ENCODE peak calls at places on chromosomes 7 and 10, in eight cellular contexts. S is right lobe of liver, M is GM23248, R is spleen, L is left lung, O is pancreas, A is mesendoderm, U is tibial nerve. H is an unnamed sample. For H3K4me1, the result is how much of the 10 kb centered on the place peaks cover.

GRCh38 chr7:20408467-20408826 is 77.7 kb downstream of the ITGB8 start:
- DNase-seq in S (no peak), M (peak), R (no peak), L (no peak), O (no peak), A (no peak), U (no peak), H (peak)

GRCh38 chr7:31488562-31489203 is 25.2 kb upstream of the ITPRID1 start:
- DNase-seq in S (peak), M (peak), R (no peak), L (peak), O (no peak), A (peak), U (peak), H (peak)

GRCh38 chr10:69321037-69321715 is 42.9 kb downstream of the HK1 start:
- DNase-seq in S (no peak), M (peak), R (no peak), L (no peak), O (no peak), A (no peak), U (no peak), H (no peak)

GRCh38 chr10:49803988-49804387 is 41.9 kb upstream of the OGDHL start:
- DNase-seq in S (no peak), M (peak), R (no peak), L (no peak), O (no peak), A (no peak), U (no peak), H (no peak)

GRCh38 chr10:87886635-87887034 is 23.2 kb downstream of the PTEN start:
- DNase-seq in S (no peak), M (no peak), R (no peak), L (no peak), O (no peak), A (no peak), U (no peak), H (no peak)

GRCh38 chr7:20307119-20307518 is 23.6 kb upstream of the ITGB8 start:
- DNase-seq in S (no peak), M (peak), R (no peak), L (no peak), O (peak), A (peak), U (no peak), H (peak)

GRCh38 chr7:30485667-30486066 is 7.1 kb upstream of the NOD1 start:
- DNase-seq in S (no peak), M (no peak), R (no peak), L (no peak), O (no peak), A (no peak), U (no peak), H (no peak)

GRCh38 chr10:63204667-63205391 is 71.7 kb downstream of the NRBF2 start:
- DNase-seq in S (no peak), M (no peak), R (no peak), L (no peak), O (no peak), A (no peak), U (no peak), H (peak)

GRCh38 chr10:48976208-48976607 is 36.6 kb upstream of the LRRC18 start:
- DNase-seq in S (no peak), M (peak), R (no peak), L (no peak), O (no peak), A (peak), U (no peak), H (no peak)

GRCh38 chr10:73744690-73744994 is 470 bp downstream of the SEC24C start:
- DNase-seq in S (peak), M (peak), R (no peak), L (no peak), O (no peak), A (peak), U (peak), H (peak)

GRCh38 chr10:18650618-18651017 is 769 bp downstream of the NSUN6 start:
- DNase-seq in S (no peak), M (peak), R (no peak), L (no peak), O (no peak), A (no peak), U (no peak), H (no peak)

GRCh38 chr7:135232720-135233119 is 918 bp upstream of the STRA8 start:
- DNase-seq in S (no peak), M (peak), R (no peak), L (no peak), O (no peak), A (peak), U (no peak), H (no peak)

GRCh38 chr10:62305813-62306212 is 37.2 kb upstream of the RTKN2 start:
- DNase-seq in S (no peak), M (peak), R (no peak), L (no peak), O (no peak), A (no peak), U (no peak), H (peak)

GRCh38 chr10:131998845-131999681 is 17.3 kb upstream of the BNIP3 start:
- DNase-seq in S (no peak), M (no peak), R (peak), L (no peak), O (no peak), A (peak), U (no peak), H (no peak)

GRCh38 chr10:78972160-78972946 is 96.4 kb upstream of the ZMIZ1 start:
- DNase-seq in S (peak), M (peak), R (no peak), L (peak), O (peak), A (peak), U (peak), H (peak)

GRCh38 chr10:110762109-110762848 is 109.4 kb upstream of the PDCD4 start:
- DNase-seq in S (no peak), M (no peak), R (no peak), L (no peak), O (no peak), A (no peak), U (no peak), H (no peak)

GRCh38 chr10:16996530-16996964 is 133.1 kb downstream of the CUBN start:
- DNase-seq in S (no peak), M (peak), R (no peak), L (no peak), O (no peak), A (peak), U (no peak), H (peak)

GRCh38 chr7:48938539-48938938 is 14.2 kb downstream of the CDC14C start:
- DNase-seq in S (no peak), M (peak), R (no peak), L (no peak), O (no peak), A (no peak), U (peak), H (peak)

GRCh38 chr10:3068201-3068967 is 1.0 kb downstream of the PFKP start:
- DNase-seq in S (peak), M (peak), R (peak), L (peak), O (no peak), A (peak), U (peak), H (peak)

GRCh38 chr7:137006293-137006692 is 137.8 kb downstream of the CHRM2 start:
- DNase-seq in S (no peak), M (peak), R (no peak), L (no peak), O (no peak), A (no peak), U (no peak), H (peak)

GRCh38 chr7:2713370-2713769 is 25.4 kb downstream of the AMZ1 start:
- DNase-seq in S (no peak), M (no peak), R (no peak), L (no peak), O (no peak), A (peak), U (no peak), H (peak)

GRCh38 chr10:26737730-26738129 is 40.2 kb downstream of the PDSS1 start:
- DNase-seq in S (no peak), M (peak), R (no peak), L (no peak), O (no peak), A (no peak), U (peak), H (no peak)

GRCh38 chr10:3237055-3237454 is 64.5 kb upstream of the PITRM1 start:
- DNase-seq in S (no peak), M (no peak), R (no peak), L (no peak), O (no peak), A (no peak), U (no peak), H (no peak)

GRCh38 chr10:94216201-94216600 is 146.5 kb downstream of the NOC3L start:
- DNase-seq in S (no peak), M (no peak), R (no peak), L (no peak), O (no peak), A (no peak), U (no peak), H (no peak)
- H3K4me1 ChIP-seq in S (under half), M (under half), R (under half), L (under half), O (under half), A (under half), U (under half), H (under half)

GRCh38 chr7:75762350-75762917 is 9.6 kb downstream of the CCL26 start:
- DNase-seq in S (no peak), M (peak), R (no peak), L (no peak), O (no peak), A (peak), U (no peak), H (peak)

GRCh38 chr7:75756340-75757297 is 15.4 kb downstream of the CCL26 start:
- DNase-seq in S (no peak), M (peak), R (no peak), L (no peak), O (no peak), A (peak), U (no peak), H (peak)

GRCh38 chr7:75757860-75758259 is 14.2 kb downstream of the CCL26 start:
- DNase-seq in S (no peak), M (no peak), R (no peak), L (no peak), O (no peak), A (no peak), U (no peak), H (no peak)

GRCh38 chr7:75757298-75757676 is 14.7 kb downstream of the CCL26 start:
- DNase-seq in S (no peak), M (no peak), R (no peak), L (no peak), O (no peak), A (no peak), U (no peak), H (no peak)

DNA sequence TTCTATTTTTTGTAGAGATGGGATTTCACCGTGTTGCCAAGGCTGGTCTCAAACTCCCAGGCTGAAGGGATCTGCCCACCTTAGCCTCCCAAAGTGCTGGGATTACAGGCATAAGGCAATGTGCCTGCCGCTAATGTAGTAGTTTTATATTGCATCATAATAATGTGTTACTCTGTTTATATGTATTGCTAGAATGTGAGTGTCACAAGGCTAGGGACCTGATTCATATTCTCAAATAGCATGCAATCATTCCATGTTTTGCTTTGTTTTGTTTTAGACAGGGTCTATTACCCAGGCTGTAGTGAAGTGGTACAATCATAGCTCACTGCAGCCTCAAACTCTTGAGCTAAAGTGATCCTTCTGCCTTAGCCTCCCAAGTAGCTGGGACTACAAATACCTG is 13.5 kb downstream of the CCL26 start:
- DNase-seq in S (no peak), M (peak), R (no peak), L (no peak), O (no peak), A (no peak), U (no peak), H (no peak)
- H3K27ac ChIP-seq in S (no peak), M (no peak), R (no peak), L (no peak), O (no peak), A (no peak), U (no peak), H (no peak)

DNA sequence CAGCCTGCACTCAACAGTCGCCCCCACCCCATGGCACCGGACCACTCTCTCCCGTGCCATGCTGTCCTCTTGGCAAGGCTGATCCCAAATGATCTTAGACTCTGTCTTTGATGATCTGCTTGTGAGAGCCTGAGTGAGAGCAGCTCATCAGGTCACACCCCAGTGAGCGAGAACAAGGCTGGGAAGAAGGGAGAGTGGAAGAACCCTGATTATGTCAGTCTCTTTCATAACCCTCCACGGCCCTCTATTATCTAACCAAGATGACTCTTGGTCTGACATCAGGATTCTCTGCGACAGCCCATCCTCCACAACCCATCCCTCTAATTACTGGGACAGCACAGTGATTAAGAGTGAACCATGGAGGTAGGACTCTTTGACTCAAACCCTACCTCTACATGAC is 53.1 kb upstream of the C7orf33 start:
- DNase-seq in S (no peak), M (no peak), R (no peak), L (no peak), O (no peak), A (no peak), U (no peak), H (no peak)
- H3K4me1 ChIP-seq in S (under half), M (under half), R (under half), L (under half), O (under half), A (under half), U (under half), H (under half)

GRCh38 chr10:103849212-103849877 is 6.0 kb downstream of the SH3PXD2A start:
- DNase-seq in S (no peak), M (no peak), R (peak), L (no peak), O (no peak), A (no peak), U (no peak), H (no peak)
- H3K27ac ChIP-seq in S (no peak), M (peak), R (no peak), L (peak), O (no peak), A (no peak), U (peak), H (peak)

DNA sequence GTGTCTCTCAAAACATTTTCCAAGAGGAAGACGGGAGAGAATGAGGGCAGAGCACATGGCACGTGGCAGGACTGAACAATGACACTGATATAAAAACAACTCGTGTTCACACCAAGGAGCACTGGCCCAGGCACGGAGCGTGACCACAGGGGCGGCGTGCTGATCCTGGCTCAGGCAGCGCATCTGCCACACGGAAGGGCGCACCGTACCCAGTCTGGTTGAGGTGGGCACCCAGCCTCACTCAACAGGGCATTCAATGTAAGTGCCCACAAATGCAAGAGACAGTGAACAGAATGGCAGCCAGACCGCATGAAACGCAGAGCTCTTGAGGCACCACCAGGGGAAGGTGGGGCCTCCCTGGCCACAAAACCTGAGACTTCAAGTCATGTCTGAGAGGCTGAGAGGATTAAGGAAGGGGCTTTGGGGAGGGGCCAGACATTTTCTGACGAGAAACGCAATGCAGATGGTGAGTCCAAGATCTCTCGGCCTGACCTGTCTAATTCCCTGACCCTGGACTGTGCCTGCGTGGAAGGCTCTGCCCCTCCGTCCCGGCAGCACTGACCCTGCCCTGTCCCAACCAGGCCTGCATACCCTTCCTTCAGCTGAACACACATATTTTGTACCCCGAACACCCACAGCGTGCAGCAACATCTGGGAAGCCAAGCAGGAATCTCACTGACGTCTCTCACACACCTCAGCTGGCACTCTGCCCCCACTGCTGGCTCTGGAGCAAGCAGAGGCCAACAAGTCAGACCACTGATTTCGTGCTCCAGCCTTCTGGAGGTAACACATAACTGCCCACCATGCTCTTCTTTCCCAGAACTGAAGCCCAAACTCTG is 35.5 kb downstream of the VOPP1 start:
- DNase-seq in S (no peak), M (no peak), R (peak), L (no peak), O (no peak), A (no peak), U (no peak), H (no peak)
- H3K4me1 ChIP-seq in S (under half), M (half or more), R (half or more), L (under half), O (under half), A (under half), U (half or more), H (under half)

GRCh38 chr7:26964409-26964808 is 100.0 kb upstream of the SKAP2 start:
- DNase-seq in S (no peak), M (no peak), R (no peak), L (no peak), O (no peak), A (no peak), U (no peak), H (no peak)
- H3K27ac ChIP-seq in S (no peak), M (no peak), R (no peak), L (no peak), O (no peak), A (no peak), U (no peak), H (no peak)

DNA sequence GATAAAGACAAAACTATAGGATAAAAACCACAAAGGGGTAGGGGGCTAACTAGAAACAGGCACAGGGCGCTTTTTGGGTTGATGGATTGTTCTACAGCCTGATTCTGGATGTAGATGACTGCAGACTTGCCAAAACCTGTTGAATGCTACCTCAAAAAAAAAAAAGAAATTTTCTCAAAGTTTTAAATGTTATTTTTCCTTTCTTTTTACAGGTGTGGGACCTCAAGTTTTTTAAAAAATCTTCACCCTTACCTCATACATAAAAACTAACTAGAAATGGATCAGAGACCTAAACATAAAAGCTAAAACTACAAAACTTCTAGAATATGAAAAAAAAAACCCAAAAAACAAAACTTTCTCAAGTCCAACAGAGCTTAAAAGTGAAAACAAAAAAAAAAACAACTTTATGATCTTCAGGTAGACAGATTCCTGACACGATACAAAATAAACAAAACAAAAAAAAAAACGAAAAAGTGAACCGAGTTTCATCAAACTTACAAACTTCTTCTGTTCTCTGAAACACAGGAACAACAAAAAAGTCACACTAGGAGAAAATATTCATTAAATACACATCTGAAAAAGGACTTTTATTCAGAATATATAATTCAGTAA is 14.9 kb downstream of the RHEB start:
- DNase-seq in S (no peak), M (no peak), R (no peak), L (no peak), O (no peak), A (no peak), U (no peak), H (no peak)
- H3K4me1 ChIP-seq in S (under half), M (under half), R (under half), L (under half), O (under half), A (under half), U (under half), H (under half)

GRCh38 chr7:105719395-105719794 is 138.1 kb upstream of the EFCAB10 start:
- DNase-seq in S (no peak), M (no peak), R (no peak), L (no peak), O (no peak), A (peak), U (no peak), H (no peak)

GRCh38 chr7:105718511-105718925 is 137.2 kb upstream of the EFCAB10 start:
- DNase-seq in S (peak), M (no peak), R (no peak), L (no peak), O (peak), A (no peak), U (no peak), H (no peak)

GRCh38 chr7:105711726-105712402 is 130.6 kb upstream of the EFCAB10 start:
- DNase-seq in S (no peak), M (no peak), R (no peak), L (no peak), O (no peak), A (no peak), U (no peak), H (no peak)

GRCh38 chr7:105713488-105714465 is 132.5 kb upstream of the EFCAB10 start:
- DNase-seq in S (no peak), M (peak), R (no peak), L (no peak), O (no peak), A (no peak), U (no peak), H (no peak)

DNA sequence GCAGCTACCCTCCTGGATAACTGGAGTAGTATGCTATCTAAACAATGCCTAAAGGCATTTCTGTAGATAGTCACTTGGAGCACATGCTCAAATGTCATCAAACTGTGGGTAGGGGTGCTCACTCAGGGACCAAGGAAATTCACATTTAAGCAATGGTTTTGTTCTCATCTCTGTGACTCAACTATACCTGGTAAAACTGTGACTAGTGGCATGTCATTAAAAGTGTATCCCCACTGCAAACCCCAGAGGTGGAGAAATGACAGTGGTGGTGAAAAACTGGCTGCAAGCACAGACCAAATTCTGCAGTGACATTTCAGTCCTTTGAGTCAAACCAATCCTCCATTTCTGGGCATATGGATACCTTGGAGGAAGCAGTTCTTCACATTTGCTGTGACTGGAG is 134.2 kb upstream of the EFCAB10 start:
- DNase-seq in S (no peak), M (no peak), R (no peak), L (no peak), O (no peak), A (no peak), U (no peak), H (no peak)
- H3K27ac ChIP-seq in S (no peak), M (no peak), R (no peak), L (no peak), O (no peak), A (no peak), U (no peak), H (no peak)

DNA sequence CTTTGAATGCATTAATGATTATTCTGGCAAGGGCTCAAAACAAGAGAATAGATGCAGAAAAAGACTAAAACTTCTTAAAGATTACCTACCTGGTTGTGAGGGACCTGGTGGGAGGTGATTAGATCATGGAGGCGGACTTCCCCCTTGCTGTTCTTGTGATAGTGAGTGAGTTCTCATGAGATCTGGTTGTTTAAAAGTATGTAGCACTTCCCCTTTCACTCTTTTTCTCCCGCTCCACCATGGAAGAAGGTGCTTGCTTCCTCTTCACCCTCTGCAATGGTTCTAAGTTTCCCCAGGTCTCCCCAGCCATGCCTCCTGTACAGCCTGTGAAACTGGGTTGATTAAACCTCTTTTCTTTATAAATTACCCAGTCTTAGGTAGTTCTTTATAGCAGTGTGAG is 226.6 kb downstream of the ARHGAP12 start:
- DNase-seq in S (no peak), M (no peak), R (no peak), L (no peak), O (no peak), A (no peak), U (no peak), H (no peak)
- H3K4me1 ChIP-seq in S (under half), M (under half), R (under half), L (under half), O (under half), A (under half), U (under half), H (under half)

GRCh38 chr7:127986581-127987461 is 44.4 kb downstream of the LRRC4 start:
- DNase-seq in S (no peak), M (no peak), R (no peak), L (no peak), O (peak), A (no peak), U (no peak), H (no peak)
- H3K27ac ChIP-seq in S (no peak), M (no peak), R (no peak), L (no peak), O (no peak), A (no peak), U (no peak), H (no peak)

H was measured in fibroblast of lung.